ENCODE peak calls at places on chromosome 15, in six cellular contexts. L is body of pancreas, H is H1, V is adrenal gland, A is tibial nerve, C is upper lobe of left lung. Z is an unnamed sample.

GRCh38 chr15:87293016-87293415 is 963.5 kb downstream of the NTRK3 start:
- DNase-seq in A (no peak), H (no peak), C (no peak), L (no peak), V (no peak), Z (no peak)

GRCh38 chr15:101063212-101063611 is 144.1 kb downstream of the LRRK1 start:
- DNase-seq in H (no peak), L (no peak), A (no peak), V (no peak), C (peak; percentile 12), Z (no peak)

GRCh38 chr15:64905119-64905831 is 6.4 kb upstream of the ANKDD1A start:
- DNase-seq in H (peak; percentile 93), A (peak; percentile 70), V (peak; percentile 76), L (peak; percentile 77), C (peak; percentile 81), Z (no peak)

GRCh38 chr15:66923438-66923881 is 141.9 kb upstream of the SMAD3 start:
- DNase-seq in A (no peak), L (peak; percentile 30), C (no peak), H (no peak), V (no peak), Z (no peak)

GRCh38 chr15:34259557-34259956 is 34.7 kb downstream of the EMC4 start:
- DNase-seq in C (no peak), A (no peak), L (no peak), H (no peak), V (no peak), Z (no peak)

GRCh38 chr15:57897870-57898269 is 167.6 kb downstream of the ALDH1A2 start:
- DNase-seq in A (no peak), H (no peak), L (no peak), C (no peak), V (no peak), Z (no peak)

GRCh38 chr15:99347609-99348008 is 96.3 kb downstream of the LRRC28 start:
- DNase-seq in V (no peak), L (no peak), C (no peak), A (no peak), H (no peak), Z (no peak)

GRCh38 chr15:68431792-68432401 is at the start of gene ITGA11:
- DNase-seq in L (peak; percentile 71), C (peak; percentile 53), H (no peak), V (peak; percentile 32), A (peak; percentile 54), Z (no peak)

GRCh38 chr15:67690936-67691335 is 134.4 kb upstream of the SKOR1 start:
- DNase-seq in C (no peak), L (no peak), A (no peak), V (no peak), H (no peak), Z (no peak)

GRCh38 chr15:62393196-62393595 is 228.1 kb upstream of the C2CD4B start:
- DNase-seq in H (no peak), C (no peak), L (no peak), V (no peak), A (no peak), Z (no peak)

GRCh38 chr15:83053151-83053550 is 13.9 kb downstream of the BTBD1 start:
- DNase-seq in H (no peak), A (no peak), C (no peak), V (no peak), L (peak; percentile 20), Z (no peak)

GRCh38 chr15:74304459-74304858 is 63.0 kb downstream of the CYP11A1 start:
- DNase-seq in A (no peak), L (no peak), V (no peak), C (no peak), H (no peak), Z (no peak)

GRCh38 chr15:63287109-63287508 is 9.7 kb downstream of the APH1B start:
- DNase-seq in C (no peak), A (no peak), L (no peak), H (no peak), V (no peak), Z (no peak)

GRCh38 chr15:81304226-81304625 is 19.7 kb downstream of the STARD5 start:
- DNase-seq in L (peak; percentile 61), H (no peak), V (no peak), C (peak; percentile 67), A (peak; percentile 60), Z (no peak)

GRCh38 chr15:50355980-50356379 is 982 bp upstream of the GABPB1 start:
- DNase-seq in H (no peak), V (no peak), C (no peak), A (no peak), L (no peak), Z (no peak)

GRCh38 chr15:50450678-50451077 is 26.5 kb downstream of the USP8 start:
- DNase-seq in L (no peak), H (no peak), V (no peak), A (no peak), C (no peak), Z (no peak)

GRCh38 chr15:81326466-81327212 is 2.7 kb upstream of the STARD5 start:
- DNase-seq in C (no peak), A (no peak), H (no peak), V (no peak), L (no peak), Z (no peak)

GRCh38 chr15:59199775-59200465 is 6.7 kb upstream of the LDHAL6B start:
- DNase-seq in C (no peak), H (no peak), V (no peak), A (no peak), L (no peak), Z (no peak)

GRCh38 chr15:50249704-50250103 is 15.8 kb downstream of the HDC start:
- DNase-seq in V (no peak), A (no peak), L (no peak), H (no peak), C (no peak), Z (no peak)

GRCh38 chr15:47366884-47367283 is 350.4 kb upstream of the SEMA6D start:
- DNase-seq in H (no peak), L (no peak), C (no peak), A (no peak), V (no peak), Z (no peak)

GRCh38 chr15:90818251-90819210 is 49.9 kb upstream of the FURIN start:
- DNase-seq in A (no peak), L (peak; percentile 66), V (no peak), C (peak; percentile 61), H (no peak), Z (no peak)

GRCh38 chr15:56353740-56354139 is 11.5 kb upstream of the TEX9 start:
- DNase-seq in C (no peak), H (no peak), A (no peak), L (no peak), V (no peak), Z (no peak)

GRCh38 chr15:85865070-85865684 is 70.5 kb upstream of the KLHL25 start:
- DNase-seq in V (peak; percentile 42), H (peak; percentile 79), C (peak; percentile 26), A (no peak), L (peak; percentile 8), Z (no peak)

GRCh38 chr15:95872366-95872771 is 458.1 kb upstream of the NR2F2 start:
- DNase-seq in A (no peak), H (no peak), C (no peak), V (no peak), L (no peak), Z (no peak)

GRCh38 chr15:63135281-63135680 is 13.6 kb downstream of the LACTB start:
- DNase-seq in L (no peak), V (no peak), H (no peak), C (no peak), A (no peak), Z (no peak)

GRCh38 chr15:92809880-92810361 is 90.2 kb upstream of the CHD2 start:
- DNase-seq in L (peak; percentile 74), H (no peak), A (peak; percentile 50), C (peak; percentile 69), V (peak; percentile 46), Z (no peak)

GRCh38 chr15:68775671-68776476 is 44.8 kb downstream of the ANP32A start:
- DNase-seq in C (no peak), H (no peak), L (peak; percentile 59), V (peak; percentile 65), A (peak; percentile 79), Z (no peak)

DNA sequence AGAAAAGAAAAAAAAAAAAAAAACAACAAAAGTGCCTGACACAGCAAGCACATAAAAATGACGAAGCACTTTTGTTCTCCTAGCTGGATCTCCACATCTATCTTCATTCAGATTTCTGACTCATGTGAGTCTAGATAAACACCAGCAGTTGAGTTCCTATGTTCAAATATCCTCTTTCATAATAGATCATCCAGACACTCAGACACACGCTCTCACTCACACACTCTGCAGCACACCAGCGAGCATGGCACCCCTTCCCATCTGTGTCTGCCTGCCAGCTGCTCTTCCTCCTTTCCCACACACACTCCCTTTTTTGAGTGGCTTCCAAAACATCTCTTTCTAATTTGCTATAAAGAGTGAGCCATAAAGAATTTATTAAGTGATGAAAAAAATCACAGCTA is 19.8 kb upstream of the CELF6 start:
- DNase-seq in H (no peak), L (peak; percentile 19), A (no peak), V (peak; percentile 39), C (peak; percentile 30), Z (no peak)
- H3K27ac ChIP-seq in H (no peak overlapping the region), L (no peak overlapping the region), A (no peak overlapping the region), V (no peak overlapping the region), C (no peak overlapping the region), Z (peak overlapping the region; percentile 55)

DNA sequence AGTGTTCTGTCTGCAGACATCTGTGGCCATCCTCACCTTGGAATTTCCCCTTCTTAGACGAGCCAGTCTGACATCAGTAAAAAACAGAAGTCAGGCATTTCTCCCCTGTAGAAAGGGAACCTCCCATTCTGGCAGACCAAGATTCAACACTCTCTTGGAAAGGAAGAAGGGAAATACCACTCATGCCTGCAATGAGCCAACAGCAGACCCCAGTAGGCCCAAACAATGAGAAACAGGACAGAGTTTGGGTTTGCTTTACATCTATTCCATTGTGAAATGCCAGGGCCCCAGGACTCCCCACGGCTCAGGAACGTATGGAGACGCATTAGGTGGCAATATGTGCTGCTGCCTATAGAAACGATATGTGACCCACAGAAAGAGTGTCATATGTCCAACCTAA is 264.0 kb upstream of the NSMCE3 start:
- DNase-seq in C (no peak), H (peak; percentile 17), A (no peak), V (no peak), L (no peak), Z (no peak)
- TF ChIP-seq POLR2A in C (no peak), H (no peak), A (no peak), V (no peak), L (no peak), Z (no peak)

DNA sequence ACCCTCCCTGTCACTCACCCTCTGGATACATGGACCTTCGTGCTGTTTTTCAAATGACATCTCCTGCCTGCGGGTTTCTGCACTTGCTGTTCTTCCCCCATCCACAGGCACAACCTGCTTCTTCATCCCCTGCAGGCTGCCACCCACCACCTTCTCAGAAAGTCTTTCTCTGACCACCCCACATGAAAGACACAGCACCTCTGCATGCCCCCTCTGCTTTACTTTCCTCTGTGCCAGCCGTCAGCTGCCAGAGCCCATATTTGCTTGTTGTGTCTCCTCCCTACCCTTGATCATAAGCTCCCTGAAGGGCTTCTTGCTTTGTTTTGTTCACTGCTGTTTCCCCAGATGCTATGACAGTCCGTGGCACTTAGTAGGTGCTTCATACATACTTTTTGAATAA is 32.0 kb downstream of the MYO5C start:
- DNase-seq in A (no peak), V (no peak), L (no peak), C (no peak), H (no peak), Z (no peak)
- H3K27ac ChIP-seq in A (no peak overlapping the region), V (no peak overlapping the region), L (peak overlapping the region; percentile 80), C (no peak overlapping the region), H (no peak overlapping the region), Z (peak overlapping the region; percentile 90)

DNA sequence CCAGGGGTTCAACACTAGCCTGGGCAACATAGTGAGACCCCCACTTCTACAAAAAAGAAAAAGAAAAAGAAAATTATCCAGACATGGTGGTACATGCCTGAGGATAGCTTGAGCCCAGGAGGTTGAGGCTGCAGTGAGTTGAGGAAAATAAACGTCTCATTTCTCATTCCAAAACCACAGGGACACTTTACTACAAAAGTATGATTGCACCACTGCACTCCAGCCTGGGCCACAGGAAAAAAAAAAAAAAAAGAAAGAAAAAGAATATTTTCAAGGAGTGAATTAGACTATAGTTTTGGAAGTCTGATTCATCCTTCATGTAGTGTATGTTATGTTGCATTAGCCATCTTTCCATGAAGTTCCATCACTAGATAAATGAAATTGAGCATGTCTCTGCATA is 149.5 kb upstream of the THBS1 start:
- DNase-seq in V (no peak), H (no peak), L (no peak), A (no peak), C (no peak), Z (no peak)
- TF ChIP-seq POLR2A in V (no peak), H (no peak), L (no peak), A (no peak), C (no peak), Z (no peak)